ENCODE peak calls at places on chromosomes 13 and 19, in nine cellular contexts. Q is gastrocnemius medialis, U is adrenal gland, V is heart right ventricle, F is GM13977, I is GM06990, A is fibroblast of mammary gland, E is HCT116, L is AG10803. Z is an unnamed sample.

GRCh38 chr13:42009057-42009456 is 39.4 kb upstream of the DGKH start:
- DNase-seq in F (no peak), L (no peak), U (no peak), I (no peak), E (no peak), A (no peak), V (no peak), Q (no peak), Z (no peak)

GRCh38 chr13:48110930-48111721 is 16.2 kb upstream of the MED4 start:
- DNase-seq in F (no peak), I (no peak), E (no peak), A (no peak), Q (no peak), L (no peak), V (peak), U (peak), Z (no peak)

GRCh38 chr19:10112037-10112751 is 701 bp downstream of the P2RY11 start:
- DNase-seq in F (no peak), V (no peak), U (no peak), I (peak), E (no peak), Q (no peak), A (no peak), L (peak), Z (no peak)

GRCh38 chr13:48660356-48661076 is 6.8 kb downstream of the CYSLTR2 start:
- DNase-seq in L (no peak), I (peak), V (no peak), A (no peak), U (no peak), E (no peak), Q (no peak), F (no peak), Z (no peak)

GRCh38 chr19:19488875-19489690 is 26.3 kb downstream of the TSSK6 start:
- DNase-seq in E (peak), U (peak), I (peak), L (peak), A (peak), Q (peak), V (peak), F (peak), Z (no peak)

GRCh38 chr19:21256722-21257121 is 72.5 kb downstream of the ZNF708 start:
- DNase-seq in U (no peak), L (peak), F (no peak), E (peak), Q (no peak), I (no peak), V (no peak), A (peak), Z (no peak)

GRCh38 chr19:15436012-15436825 is 13.5 kb downstream of the WIZ start:
- DNase-seq in F (no peak), V (no peak), L (no peak), Q (no peak), A (no peak), U (no peak), I (no peak), E (no peak), Z (no peak)

GRCh38 chr13:48602296-48603040 is 51.3 kb upstream of the CYSLTR2 start:
- DNase-seq in F (no peak), U (no peak), I (no peak), L (no peak), V (no peak), Q (no peak), A (no peak), E (no peak), Z (no peak)

GRCh38 chr13:112146073-112146360 is 79.1 kb downstream of the SOX1 start:
- DNase-seq in L (no peak), I (no peak), U (no peak), Q (no peak), V (no peak), A (no peak), F (no peak), E (no peak), Z (peak)

GRCh38 chr13:110711778-110712070 is 1.8 kb upstream of the ING1 start:
- DNase-seq in I (no peak), U (no peak), V (no peak), E (no peak), F (no peak), A (no peak), Q (no peak), L (no peak), Z (no peak)

GRCh38 chr19:30293051-30293785 is 79.0 kb upstream of the ZNF536 start:
- DNase-seq in Q (no peak), E (no peak), U (no peak), V (no peak), A (no peak), I (no peak), L (no peak), F (no peak), Z (no peak)

GRCh38 chr19:4707322-4707721 is 16.3 kb downstream of the DPP9 start:
- DNase-seq in U (peak), I (no peak), F (no peak), A (no peak), L (no peak), V (no peak), E (no peak), Q (peak), Z (no peak)

GRCh38 chr13:76672422-76672821 is 213.8 kb downstream of the KCTD12 start:
- DNase-seq in U (peak), L (peak), E (no peak), F (no peak), I (no peak), Q (no peak), A (peak), V (no peak), Z (no peak)

GRCh38 chr19:10228925-10229324 is 2.2 kb downstream of the S1PR2 start:
- DNase-seq in L (peak), U (no peak), A (peak), V (no peak), I (no peak), F (peak), Q (no peak), E (no peak), Z (no peak)

GRCh38 chr19:48271531-48272151 is 1.8 kb downstream of the ZNF114 start:
- DNase-seq in U (no peak), A (peak), F (peak), L (peak), Q (no peak), E (no peak), V (peak), I (peak), Z (no peak)

GRCh38 chr13:106678646-106679045 is 110.7 kb upstream of the ARGLU1 start:
- DNase-seq in L (no peak), F (no peak), A (no peak), Q (no peak), U (no peak), V (no peak), I (no peak), E (no peak), Z (no peak)

GRCh38 chr19:55472463-55472862 is 4.0 kb upstream of the ZNF628 start:
- DNase-seq in A (peak), Q (no peak), E (peak), U (no peak), I (no peak), V (no peak), F (no peak), L (peak), Z (no peak)

GRCh38 chr13:43978688-43979087 is 99.0 kb downstream of the LACC1 start:
- DNase-seq in L (no peak), A (no peak), Q (no peak), U (no peak), F (no peak), V (no peak), I (no peak), E (no peak), Z (no peak)

GRCh38 chr13:36345438-36346221 is 564 bp downstream of the SPART start:
- DNase-seq in I (peak), F (no peak), L (peak), Q (peak), A (peak), V (peak), E (no peak), U (peak), Z (no peak)

GRCh38 chr13:22517544-22517943 is 663.2 kb upstream of the SGCG start:
- DNase-seq in Q (no peak), L (no peak), E (no peak), I (no peak), A (no peak), V (no peak), F (no peak), U (no peak), Z (no peak)

GRCh38 chr13:50893211-50893852 is 16.3 kb upstream of the RNASEH2B start:
- DNase-seq in V (no peak), I (peak), L (peak), E (no peak), Q (no peak), F (peak), A (peak), U (no peak), Z (no peak)

GRCh38 chr13:27599845-27600553 is 20.3 kb downstream of the LNX2 start:
- DNase-seq in F (no peak), I (no peak), L (peak), A (peak), Q (peak), V (no peak), E (peak), U (no peak), Z (no peak)

GRCh38 chr13:43799191-43799590 is 12.4 kb upstream of the ENOX1 start:
- DNase-seq in U (no peak), F (no peak), E (no peak), A (no peak), Q (no peak), I (no peak), L (no peak), V (no peak), Z (no peak)

GRCh38 chr19:37931941-37932655 is 25.1 kb downstream of the SIPA1L3 start:
- DNase-seq in U (peak), A (peak), V (peak), Q (peak), I (peak), E (peak), L (peak), F (no peak), Z (no peak)

GRCh38 chr19:4414800-4415251 is 12.4 kb downstream of the CHAF1A start:
- DNase-seq in V (no peak), A (peak), Q (no peak), L (no peak), I (no peak), U (peak), E (no peak), F (no peak), Z (no peak)

GRCh38 chr13:97423300-97424045 is 10.5 kb upstream of the RAP2A start:
- DNase-seq in E (no peak), A (peak), V (no peak), L (peak), I (no peak), F (no peak), U (peak), Q (no peak), Z (no peak)

GRCh38 chr19:7004313-7004931 is 16.8 kb downstream of the MBD3L2B start:
- DNase-seq in I (no peak), A (peak), E (peak), V (no peak), U (no peak), Q (no peak), F (peak), L (peak), Z (no peak)
- TF ChIP-seq CTCF in I (peak), A (peak), E (peak), V (peak), U (peak), Q (no peak), F (peak), L (peak), Z (peak)

GRCh38 chr19:17332677-17333581 is 1.7 kb downstream of the ANO8 start:
- DNase-seq in Q (peak), L (peak), I (no peak), V (no peak), U (peak), F (peak), A (peak), E (peak), Z (no peak)

GRCh38 chr19:17332360-17332676 is 2.3 kb downstream of the ANO8 start:
- DNase-seq in F (no peak), I (no peak), V (no peak), E (no peak), Q (no peak), A (no peak), L (no peak), U (no peak), Z (no peak)

GRCh38 chr19:17335575-17335974 is 920 bp upstream of the ANO8 start:
- DNase-seq in U (no peak), F (no peak), L (no peak), E (no peak), V (no peak), A (no peak), I (no peak), Q (no peak), Z (no peak)

GRCh38 chr19:17334414-17335409 is at the start of gene ANO8:
- DNase-seq in V (peak), F (peak), U (peak), E (peak), Q (peak), L (peak), I (peak), A (peak), Z (peak)

DNA sequence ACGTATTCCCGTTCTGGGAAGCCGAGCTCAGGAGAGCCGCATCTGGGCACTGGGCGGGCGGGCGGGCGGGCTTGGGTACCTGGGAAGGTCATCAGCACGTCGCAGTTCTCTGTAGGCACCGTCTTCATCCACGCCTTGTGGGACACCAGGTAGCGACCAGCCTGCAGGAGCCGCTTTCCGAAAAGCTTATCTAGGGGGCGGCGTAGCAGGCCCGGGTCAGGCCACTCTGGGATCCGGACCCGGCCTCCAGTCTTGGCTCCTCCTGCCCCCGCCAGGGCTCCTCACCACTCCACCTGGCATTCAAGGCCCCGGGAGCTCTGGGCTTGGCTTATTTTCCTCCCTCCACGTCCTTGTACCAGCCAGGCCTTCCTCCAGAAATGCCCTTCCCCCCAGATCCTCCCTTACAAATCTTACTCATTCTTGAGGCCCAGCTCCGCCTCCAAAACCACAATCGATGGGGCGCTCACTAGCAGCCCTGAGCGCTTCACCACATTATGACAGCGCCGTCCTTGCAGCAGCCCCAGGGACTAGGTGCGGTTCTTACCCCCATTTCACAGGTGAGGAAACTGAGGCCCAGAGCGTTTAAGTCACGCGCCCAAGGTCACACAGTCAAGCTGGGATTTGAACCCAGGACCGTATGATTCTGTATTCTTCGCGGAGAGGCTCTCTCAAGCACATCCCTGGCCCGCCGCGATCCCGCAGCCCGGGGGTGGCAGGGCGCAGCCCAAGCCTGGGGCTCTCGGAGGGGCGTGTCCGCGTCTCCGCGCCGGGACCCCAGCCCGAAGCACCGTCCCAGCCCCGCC is 843 bp downstream of the ANO8 start:
- DNase-seq in I (peak), Q (no peak), L (peak), V (no peak), A (peak), F (peak), E (peak), U (peak), Z (no peak)
- TF ChIP-seq CTCF in I (no peak), Q (no peak), L (no peak), V (no peak), A (no peak), F (no peak), E (no peak), U (no peak), Z (no peak)

GRCh38 chr13:69595181-69595580 is 512.4 kb upstream of the ATXN8OS start:
- DNase-seq in V (no peak), A (no peak), U (no peak), F (no peak), Q (no peak), L (no peak), I (no peak), E (no peak), Z (no peak)
- TF ChIP-seq CTCF in V (no peak), A (no peak), U (no peak), F (no peak), Q (no peak), L (no peak), I (no peak), E (no peak), Z (no peak)

DNA sequence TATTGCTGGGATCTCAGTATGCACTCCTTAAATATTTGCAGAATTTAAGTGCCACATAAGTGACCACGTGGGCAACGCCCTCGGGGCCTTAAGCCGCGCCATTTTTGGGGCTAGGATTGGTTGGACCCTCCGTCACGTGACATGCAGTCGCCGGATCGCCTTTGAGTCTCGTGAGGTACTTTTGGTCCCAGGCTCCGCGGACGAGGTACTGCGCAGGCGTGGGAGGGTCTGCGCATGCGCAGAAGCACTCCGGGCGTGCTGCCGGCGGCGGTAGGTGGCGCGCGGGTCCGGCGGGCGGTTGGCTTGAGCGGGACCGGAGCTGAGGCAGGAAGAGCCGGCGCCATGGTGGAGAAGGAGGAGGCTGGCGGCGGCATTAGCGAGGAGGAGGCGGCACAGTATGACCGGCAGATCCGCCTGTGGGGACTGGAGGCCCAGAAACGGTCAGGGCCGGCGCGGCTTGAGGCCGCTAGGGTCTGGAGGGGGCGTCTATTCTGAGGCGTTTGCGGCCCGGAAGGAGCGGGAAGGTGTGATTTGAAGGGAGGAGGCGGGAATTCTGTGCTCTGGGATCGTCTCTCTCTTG is at the start of gene SAE1:
- DNase-seq in E (peak), Q (peak), V (peak), L (peak), I (peak), A (peak), F (peak), U (peak), Z (peak)
- TF ChIP-seq CTCF in E (peak), Q (peak), V (peak), L (peak), I (peak), A (no peak), F (peak), U (peak), Z (peak)

GRCh38 chr13:33868343-33868994 is 50.5 kb downstream of the RFC3 start:
- DNase-seq in I (no peak), U (no peak), L (no peak), V (no peak), F (no peak), Q (no peak), A (no peak), E (no peak), Z (no peak)

GRCh38 chr13:33865945-33866344 is 48.0 kb downstream of the RFC3 start:
- DNase-seq in Q (no peak), E (no peak), V (no peak), I (peak), A (no peak), L (no peak), U (no peak), F (peak), Z (no peak)

GRCh38 chr13:33870046-33870668 is 52.2 kb downstream of the RFC3 start:
- DNase-seq in Q (no peak), I (no peak), E (no peak), U (no peak), V (no peak), A (no peak), F (no peak), L (no peak), Z (no peak)

GRCh38 chr13:33869005-33869404 is 51.1 kb downstream of the RFC3 start:
- DNase-seq in F (no peak), I (no peak), Q (no peak), V (no peak), A (no peak), L (no peak), U (no peak), E (no peak), Z (no peak)

DNA sequence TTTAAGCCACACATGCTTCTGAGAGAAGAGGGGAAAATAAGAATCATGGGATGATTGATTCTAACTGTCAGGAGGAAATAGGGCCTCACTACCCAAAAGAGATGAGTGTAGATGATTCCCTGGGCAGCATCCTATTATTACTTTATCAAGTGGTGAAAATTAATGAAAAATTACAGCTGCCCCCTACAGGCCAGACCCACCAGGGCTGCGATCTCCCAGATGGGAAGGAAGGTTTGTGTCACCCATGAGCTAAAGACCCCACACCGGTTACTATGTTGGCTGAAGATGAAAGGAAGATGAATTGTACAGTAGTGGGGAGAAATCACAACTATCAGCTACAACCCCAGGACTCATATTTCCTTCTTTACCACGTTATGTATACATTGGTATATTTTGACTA is 49.5 kb downstream of the RFC3 start:
- DNase-seq in A (no peak), U (no peak), V (no peak), L (no peak), I (no peak), E (no peak), Q (no peak), F (no peak), Z (no peak)
- TF ChIP-seq CTCF in A (peak), U (no peak), V (no peak), L (no peak), I (no peak), E (peak), Q (no peak), F (no peak), Z (peak)

DNA sequence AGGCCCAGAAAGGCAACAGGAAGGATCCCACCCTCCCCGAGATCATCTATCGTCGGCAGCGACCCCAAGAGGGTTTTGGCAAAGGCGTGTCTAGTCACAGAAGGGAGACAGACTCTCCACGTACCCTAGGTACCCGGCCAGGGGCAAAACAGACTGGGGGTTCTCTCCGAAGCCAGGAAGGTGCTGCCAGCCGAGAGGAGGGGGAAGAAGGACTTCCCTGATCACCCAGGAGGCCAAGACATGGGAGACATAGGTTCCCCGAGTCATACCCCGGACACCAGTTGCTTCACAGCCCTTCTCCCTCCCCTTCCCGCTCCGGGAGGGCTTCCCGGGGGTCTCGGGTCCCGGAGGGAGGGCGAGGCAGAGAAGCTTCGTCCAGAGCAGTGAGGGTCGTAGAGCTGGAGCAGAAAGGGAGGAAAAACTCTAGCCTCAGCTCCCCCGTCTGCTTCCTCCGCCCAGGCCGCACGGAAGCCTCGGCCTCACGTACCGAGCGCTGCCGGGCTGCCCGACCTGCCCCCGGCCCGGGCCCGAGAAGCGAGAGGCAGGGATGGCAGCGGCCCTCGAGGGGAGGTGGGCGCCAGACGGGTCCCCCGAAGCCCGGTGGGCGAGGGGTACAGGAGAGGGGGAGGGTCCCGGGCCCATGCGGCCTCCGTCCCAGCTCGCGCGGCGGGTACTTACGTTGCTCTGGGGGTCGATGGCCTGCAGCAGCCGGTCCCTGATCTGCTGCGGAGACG is 643 bp downstream of the MED26 start:
- DNase-seq in E (no peak), L (peak), U (no peak), I (peak), V (no peak), A (no peak), F (no peak), Q (no peak), Z (no peak)
- TF ChIP-seq CTCF in E (no peak), L (no peak), U (no peak), I (no peak), V (no peak), A (no peak), F (peak), Q (no peak), Z (peak)

Z was measured in chondrocyte.